ENCODE peak calls at places on chromosomes 6 and 20, in ten cellular contexts. X is K562, L is GM12878, C is spleen, M is HCT116, T is HepG2, P is breast epithelium, J is prostate gland, R is transverse colon, K is GM23338. Q is an unnamed sample.

GRCh38 chr6:15914553-15914952 is 214.3 kb upstream of the MYLIP start:
- DNase-seq in X (no peak), K (no peak), J (no peak), C (no peak), L (no peak), M (no peak), T (no peak), P (no peak), R (no peak), Q (no peak)

GRCh38 chr6:73566954-73567591 is 46.2 kb upstream of the EEF1A1 start:
- DNase-seq in K (peak; percentile 37), M (peak; percentile 75), C (no peak), T (peak; percentile 96), R (peak; percentile 86), X (peak; percentile 26), P (no peak), L (no peak), J (no peak), Q (peak; percentile 84)

GRCh38 chr6:79635179-79635578 is 4.0 kb downstream of the SH3BGRL2 start:
- DNase-seq in P (no peak), X (no peak), J (no peak), C (no peak), R (no peak), M (no peak), T (no peak), K (no peak), L (no peak), Q (no peak)

GRCh38 chr20:5918856-5919633 is 31.3 kb downstream of the TRMT6 start:
- DNase-seq in P (no peak), L (no peak), T (peak; percentile 53), C (no peak), M (no peak), X (no peak), R (no peak), K (no peak), J (no peak), Q (no peak)

GRCh38 chr20:34541264-34541901 is 17.1 kb upstream of the MAP1LC3A start:
- DNase-seq in R (no peak), L (no peak), K (no peak), T (no peak), M (no peak), P (no peak), J (no peak), X (no peak), C (peak; percentile 29), Q (no peak)

GRCh38 chr6:142822882-142823578 is 121.9 kb downstream of the HIVEP2 start:
- DNase-seq in R (no peak), X (peak; percentile 42), L (no peak), K (peak; percentile 92), J (no peak), C (peak; percentile 77), P (no peak), T (no peak), M (no peak), Q (no peak)

GRCh38 chr6:152386131-152386530 is 251.0 kb downstream of the SYNE1 start:
- DNase-seq in J (no peak), K (no peak), M (no peak), C (no peak), L (no peak), P (no peak), R (no peak), T (no peak), X (no peak), Q (no peak)

GRCh38 chr6:39983193-39983592 is 48.9 kb upstream of the MOCS1 start:
- DNase-seq in P (no peak), M (no peak), K (no peak), C (no peak), X (no peak), T (no peak), R (no peak), L (no peak), J (no peak), Q (no peak)

GRCh38 chr6:162543221-162543620 is 184.3 kb downstream of the PRKN start:
- DNase-seq in P (no peak), C (no peak), T (no peak), J (no peak), L (no peak), M (no peak), R (no peak), K (peak; percentile 61), X (no peak), Q (no peak)

GRCh38 chr6:90160013-90160412 is 136.6 kb downstream of the BACH2 start:
- DNase-seq in T (no peak), R (no peak), C (no peak), J (no peak), L (no peak), P (no peak), K (no peak), X (no peak), M (no peak), Q (no peak)

GRCh38 chr6:12049165-12049564 is 37.1 kb downstream of the HIVEP1 start:
- DNase-seq in T (no peak), M (no peak), K (no peak), R (no peak), C (no peak), X (no peak), P (no peak), L (no peak), J (no peak), Q (no peak)

GRCh38 chr6:28825732-28826293 is 98.0 kb downstream of the TRIM27 start:
- DNase-seq in M (no peak), K (no peak), R (no peak), J (no peak), C (no peak), X (no peak), T (no peak), L (no peak), P (no peak), Q (no peak)

GRCh38 chr6:33079575-33079974 is 3.8 kb downstream of the HLA-DPB1 start:
- DNase-seq in P (no peak), R (no peak), J (no peak), X (no peak), K (no peak), L (no peak), C (no peak), M (no peak), T (no peak), Q (no peak)

GRCh38 chr6:33078919-33079521 is 3.2 kb downstream of the HLA-DPB1 start:
- DNase-seq in R (no peak), M (no peak), T (no peak), X (no peak), L (no peak), C (no peak), P (no peak), K (no peak), J (no peak), Q (no peak)

GRCh38 chr6:33078442-33078841 is 2.7 kb downstream of the HLA-DPB1 start:
- DNase-seq in R (no peak), P (no peak), J (no peak), M (no peak), K (no peak), L (no peak), X (no peak), T (no peak), C (no peak), Q (no peak)

GRCh38 chr6:33081098-33081824 is 5.5 kb downstream of the HLA-DPB1 start:
- DNase-seq in J (no peak), R (no peak), K (peak; percentile 21), L (no peak), T (no peak), P (no peak), C (no peak), M (no peak), X (no peak), Q (no peak)

GRCh38 chr6:33080127-33081089 is 4.6 kb downstream of the HLA-DPB1 start:
- DNase-seq in P (peak; percentile 69), J (peak; percentile 56), C (peak; percentile 83), R (peak; percentile 55), X (peak; percentile 38), T (no peak), K (peak; percentile 88), L (no peak), M (no peak), Q (no peak)
- TF ChIP-seq POLR2AphosphoS5 in P (peak; percentile 75), J (peak; percentile 12), C (peak; percentile 80), R (no peak), X (no peak), T (no peak), K (peak; percentile 69), L (no peak), M (no peak), Q (peak; percentile 5)

DNA sequence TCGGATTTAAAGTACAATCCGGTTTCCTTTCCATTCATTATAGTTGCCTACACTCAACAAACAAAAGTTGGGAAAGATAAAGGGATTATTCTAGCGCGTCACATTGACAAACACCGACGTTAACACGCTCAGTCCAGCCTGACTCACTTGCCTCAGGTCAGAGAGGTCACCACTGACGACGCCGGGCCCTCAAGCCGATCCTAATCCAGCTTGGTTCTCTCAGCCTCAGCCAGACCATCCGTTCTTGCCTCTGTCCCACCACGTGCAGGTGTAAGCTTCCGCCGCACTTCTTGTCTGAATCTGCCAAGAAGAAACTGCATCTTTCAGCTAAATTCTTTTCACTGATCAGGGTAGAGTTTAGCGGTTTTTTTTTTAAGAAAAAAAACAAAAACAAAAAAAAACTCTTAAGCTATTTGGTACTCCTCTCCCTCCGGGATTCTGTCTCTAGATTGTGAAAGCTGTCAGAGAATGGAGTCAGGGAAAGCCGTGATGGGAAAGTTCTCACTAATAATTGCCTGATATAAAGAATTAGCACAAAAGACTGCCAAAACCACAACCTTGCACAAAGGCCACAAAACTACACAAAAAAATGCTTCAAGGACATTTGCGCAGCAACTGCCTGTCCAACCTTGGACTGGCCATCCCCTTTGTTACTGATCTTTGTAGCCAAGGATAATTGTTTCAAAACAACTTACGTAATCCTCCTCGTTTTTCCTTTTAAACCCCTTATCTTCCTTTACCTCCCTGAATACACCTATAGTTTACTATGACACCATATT is 1.2 kb upstream of the PHF10 start:
- DNase-seq in P (peak; percentile 25), C (peak; percentile 82), M (no peak), T (peak; percentile 97), J (peak; percentile 16), X (peak; percentile 75), L (no peak), K (peak; percentile 65), R (peak; percentile 57), Q (peak; percentile 65)
- H3K27ac ChIP-seq in P (peak overlapping the region; percentile 92), C (peak overlapping the region; percentile 94), M (peak overlapping the region; percentile 85), T (peak overlapping the region; percentile 100), J (peak overlapping the region; percentile 92), X (peak overlapping the region; percentile 82), L (no peak overlapping the region), K (no peak overlapping the region), R (peak overlapping the region; percentile 91), Q (peak overlapping the region; percentile 99)

DNA sequence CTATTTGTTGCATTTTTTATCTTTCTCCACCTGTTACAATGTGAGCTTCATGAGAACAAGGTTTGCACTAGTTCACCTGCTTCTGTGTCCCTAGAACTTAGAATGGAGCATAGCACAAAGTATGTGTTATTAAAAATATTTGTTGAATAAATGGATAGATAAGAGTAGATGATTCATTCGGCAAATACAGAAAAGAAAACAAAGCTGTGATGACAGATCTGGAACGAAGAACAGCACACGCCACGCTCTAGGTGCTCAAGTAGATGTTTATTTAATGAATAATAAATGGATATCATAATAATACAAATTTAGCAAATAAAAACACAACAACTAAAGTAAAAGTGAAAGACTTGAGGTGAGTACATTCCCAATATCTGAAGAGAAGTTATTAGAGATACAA is 273.1 kb downstream of the HAO1 start:
- DNase-seq in M (no peak), T (no peak), R (no peak), J (no peak), C (no peak), X (no peak), K (no peak), P (no peak), L (no peak), Q (no peak)
- TF ChIP-seq POLR2AphosphoS5 in M (no peak), T (no peak), R (no peak), J (no peak), C (no peak), X (no peak), K (no peak), P (no peak), L (no peak), Q (no peak)

GRCh38 chr6:41428995-41429417 is 93.6 kb downstream of the NCR2 start:
- DNase-seq in R (peak; percentile 35), M (no peak), T (no peak), K (peak; percentile 51), C (no peak), X (no peak), J (no peak), L (no peak), P (no peak), Q (no peak)
- H3K27ac ChIP-seq in R (peak overlapping the region; percentile 84), M (no peak overlapping the region), T (no peak overlapping the region), K (no peak overlapping the region), C (no peak overlapping the region), X (no peak overlapping the region), J (peak overlapping the region; percentile 83), L (no peak overlapping the region), P (peak overlapping the region; percentile 89), Q (peak overlapping the region; percentile 95)